ENCODE peak calls at places on chromosomes 16 and 17, in eight cellular contexts. V is iPS DF 6.9, W is SJSA1, M is brain microvascular endothelial cell, C is astrocyte, Y is choroid plexus epithelial cell, B is IMR-90, X is lung. I is an unnamed sample.

GRCh38 chr16:89855301-89855945 is 18.0 kb upstream of the TCF25 start:
- DNase-seq in W (no peak), M (no peak), V (no peak), X (no peak), Y (no peak), B (no peak), C (no peak), I (no peak)

GRCh38 chr16:22684282-22685161 is 129.4 kb upstream of the HS3ST2 start:
- DNase-seq in X (no peak), Y (peak), C (no peak), V (no peak), W (no peak), M (no peak), B (peak), I (peak)

GRCh38 chr17:20122236-20122879 is 113.2 kb downstream of the SPECC1 start:
- DNase-seq in C (no peak), V (no peak), B (no peak), X (no peak), Y (no peak), M (no peak), W (no peak), I (no peak)

GRCh38 chr16:24748242-24748641 is 18.8 kb downstream of the TNRC6A start:
- DNase-seq in Y (peak), W (peak), C (peak), X (peak), M (peak), B (peak), V (no peak), I (no peak)

GRCh38 chr17:64107517-64108235 is 22.3 kb downstream of the ERN1 start:
- DNase-seq in M (no peak), W (no peak), B (no peak), V (no peak), Y (no peak), C (no peak), X (no peak), I (peak)

GRCh38 chr16:55239723-55240122 is 84.3 kb upstream of the IRX6 start:
- DNase-seq in C (no peak), V (no peak), X (no peak), Y (no peak), M (no peak), B (no peak), W (no peak), I (no peak)

GRCh38 chr16:27840311-27841060 is 223.0 kb downstream of the GSG1L start:
- DNase-seq in B (no peak), V (no peak), C (no peak), Y (no peak), W (no peak), M (no peak), X (no peak), I (no peak)

GRCh38 chr17:63961355-63962207 is 11.1 kb downstream of the SCN4A start:
- DNase-seq in W (peak), X (peak), Y (peak), B (peak), C (peak), V (peak), M (peak), I (peak)

GRCh38 chr16:75535901-75536300 is at the start of gene CHST5:
- DNase-seq in V (no peak), Y (no peak), M (no peak), C (no peak), B (no peak), X (no peak), W (no peak), I (no peak)

GRCh38 chr17:61408151-61409041 is 8.8 kb downstream of the TBX2 start:
- DNase-seq in V (no peak), B (peak), X (no peak), W (no peak), Y (no peak), M (no peak), C (no peak), I (no peak)

GRCh38 chr17:55601874-55602364 is 90.7 kb upstream of the SMIM36 start:
- DNase-seq in Y (peak), W (no peak), M (peak), X (no peak), V (peak), B (peak), C (peak), I (peak)

GRCh38 chr17:53765129-53765528 is 57.6 kb upstream of the KIF2B start:
- DNase-seq in M (no peak), Y (no peak), X (no peak), C (no peak), B (no peak), V (no peak), W (no peak), I (no peak)

GRCh38 chr17:19290047-19290705 is 53.0 kb downstream of the EPN2 start:
- DNase-seq in M (no peak), V (no peak), W (no peak), B (no peak), C (no peak), X (no peak), Y (peak), I (no peak)

GRCh38 chr17:68422821-68423220 is 34.5 kb downstream of the WIPI1 start:
- DNase-seq in M (no peak), B (no peak), V (no peak), C (no peak), W (no peak), X (no peak), Y (no peak), I (no peak)

GRCh38 chr17:50459081-50459676 is 9.5 kb downstream of the CHAD start:
- DNase-seq in X (peak), M (peak), V (no peak), B (peak), Y (peak), C (no peak), W (no peak), I (no peak)

GRCh38 chr17:58936295-58936694 is 170.4 kb downstream of the TRIM37 start:
- DNase-seq in X (no peak), B (no peak), Y (no peak), W (no peak), C (no peak), M (no peak), V (no peak), I (no peak)

GRCh38 chr17:40307691-40308289 is 1.2 kb upstream of the RARA start:
- DNase-seq in Y (no peak), V (no peak), W (no peak), B (no peak), C (no peak), M (no peak), X (no peak), I (no peak)

GRCh38 chr16:20114356-20114755 is 40.7 kb upstream of the GPR139 start:
- DNase-seq in M (no peak), V (no peak), W (no peak), Y (no peak), X (no peak), B (no peak), C (peak), I (no peak)

GRCh38 chr17:66507103-66507923 is 204.9 kb downstream of the PRKCA start:
- DNase-seq in X (peak), V (no peak), B (peak), Y (peak), C (peak), W (no peak), M (peak), I (no peak)

GRCh38 chr17:38727661-38728220 is 2.4 kb upstream of the CISD3 start:
- DNase-seq in M (no peak), W (no peak), B (no peak), C (no peak), X (no peak), Y (no peak), V (no peak), I (peak)

GRCh38 chr16:50742521-50743150 is 750 bp downstream of the CYLD start:
- DNase-seq in Y (peak), C (peak), V (no peak), M (no peak), B (peak), W (no peak), X (no peak), I (peak)

GRCh38 chr16:57115504-57116182 is 23.3 kb downstream of the CPNE2 start:
- DNase-seq in B (peak), V (no peak), W (no peak), C (peak), M (peak), Y (peak), X (no peak), I (no peak)

GRCh38 chr17:1906622-1907021 is 76.8 kb downstream of the RPA1 start:
- DNase-seq in M (no peak), V (no peak), Y (peak), C (no peak), B (no peak), W (no peak), X (no peak), I (no peak)

GRCh38 chr17:55089955-55090573 is 121.5 kb downstream of the STXBP4 start:
- DNase-seq in V (no peak), X (no peak), Y (peak), W (no peak), M (peak), C (peak), B (peak), I (peak)

GRCh38 chr17:45719335-45720071 is 64.6 kb upstream of the CRHR1 start:
- DNase-seq in Y (peak), W (peak), C (peak), M (peak), X (no peak), V (no peak), B (peak), I (peak)

GRCh38 chr17:37678036-37678435 is 34.8 kb upstream of the DDX52 start:
- DNase-seq in M (no peak), Y (no peak), B (no peak), C (no peak), W (no peak), V (no peak), X (no peak), I (no peak)

GRCh38 chr17:7174603-7175362 is 4.4 kb downstream of the ASGR1 start:
- DNase-seq in W (no peak), V (no peak), X (no peak), Y (no peak), B (no peak), C (no peak), M (no peak), I (no peak)

GRCh38 chr16:48330133-48330846 is 54.9 kb downstream of the SIAH1 start:
- DNase-seq in B (peak), W (no peak), Y (no peak), X (no peak), V (no peak), C (no peak), M (peak), I (no peak)

GRCh38 chr17:54882371-54882770 is 18.3 kb upstream of the TOM1L1 start:
- DNase-seq in Y (no peak), M (no peak), B (no peak), W (no peak), C (no peak), V (no peak), X (no peak), I (no peak)

GRCh38 chr17:66727634-66728570 is 107.0 kb upstream of the CACNG5 start:
- DNase-seq in B (peak), M (peak), V (no peak), Y (peak), C (peak), X (peak), W (peak), I (peak)

GRCh38 chr17:54172096-54172495 is 349.4 kb downstream of the KIF2B start:
- DNase-seq in B (no peak), W (no peak), V (no peak), X (no peak), C (no peak), Y (no peak), M (no peak), I (no peak)

GRCh38 chr17:11900103-11900502 is 97.2 kb downstream of the ZNF18 start:
- DNase-seq in X (no peak), C (no peak), B (no peak), Y (no peak), M (no peak), V (no peak), W (no peak), I (no peak)

GRCh38 chr17:77644981-77645380 is 313.5 kb upstream of the TNRC6C start:
- DNase-seq in V (no peak), Y (no peak), B (no peak), W (no peak), M (no peak), X (no peak), C (no peak), I (no peak)

GRCh38 chr17:3890082-3890892 is 2.6 kb downstream of the CAMKK1 start:
- DNase-seq in M (peak), X (peak), C (peak), W (peak), Y (peak), V (no peak), B (peak), I (no peak)

GRCh38 chr16:68389006-68389405 is 59.3 kb downstream of the SMPD3 start:
- DNase-seq in M (no peak), C (no peak), B (no peak), Y (no peak), V (no peak), X (no peak), W (no peak), I (no peak)

DNA sequence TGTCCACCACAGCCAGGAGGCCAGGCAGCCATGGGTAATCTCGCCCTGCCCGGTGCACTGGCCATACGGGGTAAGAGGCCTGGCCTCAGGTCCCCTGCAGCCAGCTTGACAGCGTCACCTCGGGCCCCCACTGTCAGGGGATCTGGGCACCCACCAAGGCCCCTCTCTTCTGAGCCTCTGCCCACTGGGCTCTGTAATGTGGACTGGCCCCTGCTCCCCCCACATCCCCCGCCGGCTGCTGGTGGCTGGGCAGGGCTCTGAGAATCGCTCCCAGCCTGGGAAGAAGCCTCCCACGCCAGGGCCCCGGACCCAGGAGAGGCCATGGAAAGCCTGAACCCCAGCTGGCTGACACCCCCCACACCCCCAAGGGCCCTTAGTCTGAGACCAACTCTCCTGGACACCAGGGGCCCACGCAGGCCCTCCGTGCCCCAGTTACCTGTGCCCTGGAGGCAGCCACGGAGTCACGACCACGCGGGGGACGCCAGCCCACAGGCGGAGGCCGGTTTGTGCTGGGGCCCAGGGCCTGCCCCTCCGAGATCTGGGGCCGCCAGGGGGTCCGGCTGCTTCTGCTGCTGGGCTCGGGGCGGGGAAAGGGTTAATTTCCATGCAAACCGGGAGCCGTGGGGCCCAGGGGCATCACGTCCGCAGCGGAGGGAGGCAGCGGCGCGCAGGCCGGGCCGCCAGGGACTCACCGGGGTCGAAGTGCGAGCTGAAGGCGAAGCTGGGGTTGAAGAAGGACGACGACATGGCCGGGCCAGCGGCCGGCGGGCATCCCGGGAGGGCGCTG is at the start of gene PVALEF:
- DNase-seq in X (no peak), V (no peak), M (no peak), B (no peak), Y (no peak), W (no peak), C (no peak), I (no peak)
- H3K4me3 ChIP-seq in X (no peak), V (peak), M (no peak), B (no peak), Y (no peak), W (no peak), C (no peak), I (no peak)

GRCh38 chr17:14724770-14725169 is 423.9 kb downstream of the HS3ST3B1 start:
- DNase-seq in Y (no peak), B (no peak), V (no peak), W (no peak), C (no peak), X (no peak), M (no peak), I (no peak)
- H3K4me3 ChIP-seq in Y (no peak), B (no peak), V (no peak), W (no peak), C (no peak), X (no peak), M (no peak), I (no peak)

DNA sequence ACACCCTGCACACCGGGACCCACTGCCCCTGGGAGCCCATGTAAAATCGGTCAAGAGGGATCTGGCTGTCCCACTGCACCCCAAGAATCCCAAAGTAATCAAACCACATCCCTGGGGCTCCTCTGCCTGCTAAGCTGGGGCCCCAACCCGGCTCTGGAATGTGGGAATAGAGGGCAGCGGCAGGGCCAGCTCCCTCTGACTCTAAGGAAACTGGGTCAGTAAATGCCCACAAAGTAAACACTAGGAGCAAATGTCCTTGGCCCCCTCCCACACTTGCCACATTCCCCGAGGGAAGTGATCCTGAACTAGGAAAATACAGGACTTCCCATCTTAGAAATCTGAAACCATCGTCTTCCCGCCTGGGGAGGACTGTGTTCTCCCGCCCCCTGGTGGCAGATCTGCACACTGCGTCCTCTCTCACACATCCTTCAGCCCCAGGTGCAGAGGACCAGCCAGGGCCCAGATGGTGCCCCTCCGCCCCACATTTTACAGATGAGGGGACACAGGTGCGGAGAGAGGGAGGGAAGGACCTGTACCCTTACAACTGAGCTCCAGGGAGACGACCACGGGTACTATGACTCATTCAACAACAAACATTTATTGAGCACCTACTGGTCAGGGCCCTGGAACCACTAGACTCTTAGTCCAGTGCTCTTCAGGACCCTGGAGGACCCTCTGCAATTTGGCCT is 10.2 kb downstream of the P3H4 start:
- DNase-seq in W (peak), X (peak), V (peak), Y (peak), B (peak), C (peak), M (peak), I (peak)
- H3K4me3 ChIP-seq in W (no peak), X (no peak), V (no peak), Y (no peak), B (no peak), C (no peak), M (no peak), I (no peak)

GRCh38 chr16:2963074-2963610 is 933 bp upstream of the KREMEN2 start:
- DNase-seq in X (no peak), C (no peak), Y (no peak), M (no peak), B (no peak), W (no peak), V (no peak), I (no peak)

GRCh38 chr16:2962334-2963073 is 1.6 kb upstream of the KREMEN2 start:
- DNase-seq in X (no peak), M (no peak), W (no peak), Y (no peak), V (no peak), B (no peak), C (no peak), I (no peak)

GRCh38 chr16:2963611-2964415 is at the start of gene KREMEN2:
- DNase-seq in C (no peak), X (no peak), M (no peak), B (no peak), W (no peak), Y (peak), V (no peak), I (no peak)

GRCh38 chr16:2966043-2966802 is 2.1 kb downstream of the KREMEN2 start:
- DNase-seq in Y (no peak), B (no peak), C (no peak), X (no peak), W (no peak), V (no peak), M (no peak), I (no peak)

GRCh38 chr16:2964416-2965223 is 545 bp downstream of the KREMEN2 start:
- DNase-seq in V (no peak), W (no peak), M (no peak), C (no peak), Y (no peak), X (no peak), B (no peak), I (peak)
- H3K4me3 ChIP-seq in V (peak), W (no peak), M (no peak), C (no peak), Y (no peak), X (no peak), B (no peak), I (peak)

DNA sequence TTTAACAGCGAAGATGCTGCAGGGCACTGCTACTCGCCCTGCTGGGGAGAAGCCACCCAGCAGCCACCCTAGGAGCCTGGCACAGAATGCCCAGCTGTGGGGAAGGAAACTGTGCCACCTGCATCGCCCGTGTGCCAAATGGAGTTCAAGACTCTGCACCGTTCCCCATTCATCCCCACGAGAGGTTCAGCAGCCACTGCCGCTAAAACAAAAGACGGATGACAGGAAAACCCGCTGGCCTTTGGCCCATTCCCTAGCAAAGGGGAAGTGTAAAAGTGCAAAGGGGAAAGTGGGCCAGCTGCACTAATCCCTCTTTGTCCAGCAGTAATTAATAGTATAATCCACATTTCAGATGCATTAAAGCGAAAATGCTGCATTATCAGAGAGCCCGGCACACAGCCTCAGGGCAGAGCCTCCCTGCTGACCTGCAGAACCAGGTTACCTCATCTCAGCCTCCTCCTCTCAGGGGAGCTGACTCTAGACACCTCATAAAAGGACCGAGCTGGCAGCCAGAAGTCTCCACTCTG is 37.7 kb downstream of the ZFHX3 start:
- DNase-seq in V (no peak), B (no peak), M (no peak), W (no peak), C (no peak), X (no peak), Y (no peak), I (no peak)
- H3K4me3 ChIP-seq in V (no peak), B (no peak), M (no peak), W (no peak), C (no peak), X (no peak), Y (no peak), I (no peak)

DNA sequence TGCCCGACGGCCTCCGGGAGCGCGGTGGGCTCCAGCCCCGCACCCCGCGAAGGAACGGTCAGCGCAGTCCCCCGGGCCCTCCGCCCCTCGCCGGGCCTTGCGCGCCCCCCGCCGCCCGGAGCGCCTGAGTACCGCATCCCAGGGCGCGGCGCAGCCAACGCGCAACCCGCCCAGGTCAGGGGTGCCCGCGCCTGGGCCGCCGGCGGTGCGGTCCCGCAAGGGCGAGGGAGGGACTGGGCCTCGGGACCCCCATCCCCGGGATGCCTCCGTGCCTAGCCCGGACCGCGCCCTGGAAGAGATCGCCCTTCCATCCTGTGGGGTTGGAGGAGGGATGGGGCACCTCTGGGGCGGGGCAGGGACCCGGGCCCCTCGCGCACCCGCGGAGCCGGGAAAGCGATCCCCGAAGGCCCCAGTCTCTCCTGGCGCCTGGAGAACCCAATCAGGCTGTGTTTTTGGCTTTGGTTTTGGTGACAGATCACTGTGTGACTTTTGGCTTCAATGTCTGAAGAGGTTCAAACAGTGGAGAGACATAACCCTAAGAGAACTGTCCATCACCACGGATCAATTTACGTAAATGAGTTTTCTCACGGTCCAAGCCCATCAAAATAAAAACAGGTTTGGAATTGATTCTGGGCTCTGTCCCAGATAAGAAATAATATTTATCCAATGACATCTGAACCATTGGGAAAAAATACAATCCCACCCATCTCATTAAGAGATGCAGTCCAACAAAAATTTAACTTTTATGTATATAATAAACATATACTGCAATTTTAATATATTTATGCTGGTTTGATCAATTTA is 17.8 kb downstream of the ENPP7 start:
- DNase-seq in Y (no peak), V (no peak), W (no peak), B (no peak), C (no peak), X (no peak), M (no peak), I (no peak)
- H3K4me3 ChIP-seq in Y (no peak), V (peak), W (no peak), B (no peak), C (no peak), X (no peak), M (no peak), I (no peak)

I was measured in GM12865.